ENCODE peak calls at places on chromosomes 3 and 15, in eight cellular contexts. I is WTC11; O is upper lobe of right lung; W is left cardiac atrium; H is activated CD8-positive, alpha-beta T cell treated with anti-CD3 and anti-CD28 coated beads for 36 hours; K is T-cell; L is SK-N-SH treated with all-trans-retinoic acid at 6 μM for 48 hours; S is PC-3. V is an unnamed sample.

GRCh38 chr3:16816048-16816780 is 68.5 kb upstream of the PLCL2 start:
- ATAC-seq in K (no peak), S (no peak), W (no peak), I (no peak), H (peak; percentile 30), L (no peak), O (no peak), V (no peak)

GRCh38 chr3:185929192-185930151 is 8.3 kb downstream of the TRA2B start:
- ATAC-seq in K (no peak), L (peak; percentile 4), H (no peak), O (peak; percentile 46), I (peak; percentile 21), W (no peak), S (peak; percentile 25), V (peak; percentile 28)

GRCh38 chr3:192570757-192571156 is 156.6 kb downstream of the FGF12 start:
- ATAC-seq in W (peak; percentile 23), H (no peak), L (peak; percentile 9), K (no peak), S (no peak), I (no peak), O (no peak), V (no peak)

GRCh38 chr15:84829428-84829827 is 12.3 kb downstream of the ALPK3 start:
- ATAC-seq in H (no peak), K (no peak), I (no peak), S (no peak), O (no peak), W (no peak), L (no peak), V (no peak)

GRCh38 chr3:157624801-157625200 is 121.6 kb upstream of the VEPH1 start:
- ATAC-seq in L (no peak), S (peak; percentile 35), I (no peak), W (no peak), H (no peak), O (no peak), K (no peak), V (no peak)

GRCh38 chr15:71800835-71801745 is 9.3 kb upstream of the NR2E3 start:
- ATAC-seq in I (peak; percentile 72), O (peak; percentile 95), K (no peak), W (peak; percentile 90), S (peak; percentile 83), L (peak; percentile 94), H (peak; percentile 56), V (peak; percentile 91)

GRCh38 chr3:188972313-188972712 is 199.5 kb upstream of the TPRG1 start:
- ATAC-seq in K (no peak), H (no peak), I (peak; percentile 41), S (no peak), O (peak; percentile 39), L (no peak), W (peak; percentile 27), V (no peak)

GRCh38 chr3:194877311-194878119 is 191.8 kb downstream of the FAM43A start:
- ATAC-seq in I (no peak), L (no peak), K (no peak), O (no peak), H (no peak), W (peak; percentile 19), S (no peak), V (no peak)

GRCh38 chr3:24138876-24139256 is 193.8 kb downstream of the NR1D2 start:
- ATAC-seq in L (peak; percentile 43), K (no peak), S (no peak), H (no peak), I (no peak), W (no peak), O (no peak), V (no peak)

GRCh38 chr3:72932416-72932815 is 44.6 kb downstream of the GXYLT2 start:
- ATAC-seq in I (no peak), H (no peak), L (no peak), O (no peak), S (no peak), K (no peak), W (no peak), V (no peak)

GRCh38 chr3:21330293-21330692 is 420.7 kb downstream of the ZNF385D start:
- ATAC-seq in K (no peak), L (no peak), S (no peak), O (peak; percentile 54), W (no peak), I (no peak), H (peak; percentile 51), V (peak; percentile 55)

GRCh38 chr3:188220097-188220788 is 66.3 kb downstream of the LPP start:
- ATAC-seq in L (no peak), O (no peak), H (no peak), K (no peak), S (no peak), I (no peak), W (no peak), V (peak; percentile 17)

GRCh38 chr15:72516734-72517133 is 42.6 kb downstream of the ARIH1 start:
- ATAC-seq in S (no peak), K (no peak), I (no peak), L (no peak), H (no peak), W (no peak), O (no peak), V (no peak)

GRCh38 chr3:129690406-129690805 is 83.9 kb upstream of the PLXND1 start:
- ATAC-seq in S (peak; percentile 64), K (peak; percentile 81), W (peak; percentile 62), O (peak; percentile 88), L (peak; percentile 77), H (peak; percentile 84), I (peak; percentile 83), V (peak; percentile 74)

GRCh38 chr3:13837751-13838150 is 42.1 kb downstream of the WNT7A start:
- ATAC-seq in H (no peak), L (no peak), O (no peak), S (no peak), W (no peak), I (no peak), K (no peak), V (no peak)

GRCh38 chr3:4509043-4509442 is 15.9 kb downstream of the ITPR1 start:
- ATAC-seq in W (no peak), S (no peak), O (no peak), L (no peak), H (no peak), I (no peak), K (no peak), V (no peak)

GRCh38 chr15:26082833-26083174 is 219.7 kb upstream of the ATP10A start:
- ATAC-seq in I (no peak), O (no peak), L (peak; percentile 30), K (peak; percentile 3), H (no peak), S (peak; percentile 25), W (peak; percentile 25), V (no peak)

GRCh38 chr3:71388535-71389120 is 194.9 kb downstream of the FOXP1 start:
- ATAC-seq in H (no peak), O (no peak), I (no peak), S (no peak), K (no peak), W (no peak), L (no peak), V (no peak)

GRCh38 chr3:171732741-171733140 is 77.5 kb downstream of the PLD1 start:
- ATAC-seq in I (no peak), K (no peak), L (peak; percentile 40), S (no peak), W (no peak), H (no peak), O (no peak), V (no peak)

GRCh38 chr3:25380222-25380739 is 47.8 kb upstream of the RARB start:
- ATAC-seq in W (no peak), K (no peak), H (no peak), I (no peak), L (no peak), O (peak; percentile 25), S (no peak), V (no peak)

GRCh38 chr3:120614765-120615164 is 18.6 kb downstream of the NDUFB4 start:
- ATAC-seq in O (no peak), H (no peak), S (no peak), K (no peak), I (no peak), W (no peak), L (no peak), V (no peak)

GRCh38 chr15:84775867-84776449 is 27.6 kb downstream of the ZNF592 start:
- ATAC-seq in L (no peak), O (no peak), I (no peak), H (no peak), S (no peak), K (no peak), W (no peak), V (no peak)

GRCh38 chr15:100020181-100020580 is 286.9 kb upstream of the LYSMD4 start:
- ATAC-seq in S (peak; percentile 74), K (no peak), I (peak; percentile 98), W (no peak), L (no peak), O (no peak), H (no peak), V (peak; percentile 52)

GRCh38 chr15:97903560-97904195 is 56.8 kb upstream of the ARRDC4 start:
- ATAC-seq in S (no peak), K (no peak), W (peak; percentile 15), O (no peak), I (peak; percentile 49), H (no peak), L (peak; percentile 67), V (no peak)

GRCh38 chr3:62415312-62415791 is 42.0 kb upstream of the FEZF2 start:
- ATAC-seq in S (no peak), K (no peak), W (no peak), O (no peak), H (no peak), I (peak; percentile 81), L (no peak), V (no peak)

GRCh38 chr3:196726788-196727675 is 12.6 kb upstream of the PAK2 start:
- ATAC-seq in I (no peak), K (peak; percentile 69), L (no peak), O (peak; percentile 25), W (no peak), S (peak; percentile 93), H (peak; percentile 98), V (peak; percentile 41)

GRCh38 chr3:134597390-134597975 is 53.3 kb downstream of the KY start:
- ATAC-seq in H (no peak), S (peak; percentile 21), L (no peak), W (no peak), O (peak; percentile 12), I (no peak), K (no peak), V (peak; percentile 92)

GRCh38 chr15:63553388-63553791 is 43.8 kb upstream of the FBXL22 start:
- ATAC-seq in O (peak; percentile 93), I (peak; percentile 76), W (peak; percentile 88), K (no peak), L (peak; percentile 85), S (peak; percentile 75), H (peak; percentile 67), V (peak; percentile 35)

GRCh38 chr3:48707157-48707556 is 9.9 kb downstream of the IP6K2 start:
- ATAC-seq in S (no peak), I (no peak), K (no peak), L (no peak), W (no peak), O (no peak), H (peak; percentile 63), V (no peak)

GRCh38 chr3:139425745-139426400 is 36.4 kb upstream of the COPB2 start:
- ATAC-seq in K (no peak), L (no peak), W (no peak), O (no peak), I (no peak), S (no peak), H (no peak), V (no peak)

GRCh38 chr3:64760258-64760657 is 72.5 kb upstream of the ADAMTS9 start:
- ATAC-seq in K (no peak), W (peak; percentile 42), L (no peak), O (no peak), S (no peak), H (no peak), I (no peak), V (no peak)

GRCh38 chr3:119588112-119588511 is 8.8 kb downstream of the ADPRH start:
- ATAC-seq in O (peak; percentile 75), S (no peak), K (no peak), I (no peak), W (peak; percentile 56), H (peak; percentile 46), L (no peak), V (peak; percentile 15)

GRCh38 chr15:54618120-54618519 is 578.6 kb downstream of the RSL24D1 start:
- ATAC-seq in I (no peak), H (no peak), S (no peak), K (no peak), W (no peak), O (no peak), L (no peak), V (no peak)

GRCh38 chr15:35182841-35183479 is 97.9 kb upstream of the NANOGP8 start:
- ATAC-seq in S (no peak), O (no peak), I (peak; percentile 90), L (no peak), K (no peak), W (no peak), H (peak; percentile 45), V (no peak)